ENCODE peak calls at places on chromosomes 2 and 18, in nine cellular contexts. One of them, this sample, is unnamed.

GRCh38 chr2:238104521-238105311 is 4.6 kb downstream of the ESPNL start:
- DNase-seq in NCI-H524: no peak
- DNase-seq in T-helper 1 cell: no peak
- DNase-seq in cardiac muscle cell: no peak
- DNase-seq in NCI-H1417 treated with DMSO at 0.1 percent for 48 hours: no peak
- DNase-seq in fibroblast of mammary gland: no peak
- DNase-seq in T-helper 9 cell: no peak
- DNase-seq in activated CD4-positive, alpha-beta T cell treated with anti-CD3 and anti-CD28 coated beads, Interleukin-2, amount 50 U/mL, for 1 hour: no peak
- DNase-seq in KG1: no peak
- DNase-seq in this sample: no peak

GRCh38 chr2:179952658-179953057 is 54.4 kb downstream of the CWC22 start:
- DNase-seq in NCI-H524: no peak
- DNase-seq in T-helper 1 cell: no peak
- DNase-seq in cardiac muscle cell: no peak
- DNase-seq in NCI-H1417 treated with DMSO at 0.1 percent for 48 hours: no peak
- DNase-seq in fibroblast of mammary gland: no peak
- DNase-seq in T-helper 9 cell: no peak
- DNase-seq in activated CD4-positive, alpha-beta T cell treated with anti-CD3 and anti-CD28 coated beads, Interleukin-2, amount 50 U/mL, for 1 hour: no peak
- DNase-seq in KG1: no peak
- DNase-seq in this sample: no peak

GRCh38 chr18:22783662-22784076 is 149.5 kb upstream of the RBBP8 start:
- DNase-seq in NCI-H524: no peak
- DNase-seq in T-helper 1 cell: no peak
- DNase-seq in cardiac muscle cell: no peak
- DNase-seq in NCI-H1417 treated with DMSO at 0.1 percent for 48 hours: no peak
- DNase-seq in fibroblast of mammary gland: no peak
- DNase-seq in T-helper 9 cell: no peak
- DNase-seq in activated CD4-positive, alpha-beta T cell treated with anti-CD3 and anti-CD28 coated beads, Interleukin-2, amount 50 U/mL, for 1 hour: no peak
- DNase-seq in KG1: no peak
- DNase-seq in this sample: no peak

GRCh38 chr2:57100436-57100835 is 916.6 kb downstream of the CCDC85A start:
- DNase-seq in NCI-H524: no peak
- DNase-seq in T-helper 1 cell: no peak
- DNase-seq in cardiac muscle cell: no peak
- DNase-seq in NCI-H1417 treated with DMSO at 0.1 percent for 48 hours: no peak
- DNase-seq in fibroblast of mammary gland: no peak
- DNase-seq in T-helper 9 cell: no peak
- DNase-seq in activated CD4-positive, alpha-beta T cell treated with anti-CD3 and anti-CD28 coated beads, Interleukin-2, amount 50 U/mL, for 1 hour: no peak
- DNase-seq in KG1: no peak
- DNase-seq in this sample: no peak

GRCh38 chr2:216548901-216549321 is 50.3 kb downstream of the RPL37A start:
- DNase-seq in NCI-H524: peak; percentile 52
- DNase-seq in T-helper 1 cell: no peak
- DNase-seq in cardiac muscle cell: no peak
- DNase-seq in NCI-H1417 treated with DMSO at 0.1 percent for 48 hours: no peak
- DNase-seq in fibroblast of mammary gland: peak; percentile 53
- DNase-seq in T-helper 9 cell: no peak
- DNase-seq in activated CD4-positive, alpha-beta T cell treated with anti-CD3 and anti-CD28 coated beads, Interleukin-2, amount 50 U/mL, for 1 hour: no peak
- DNase-seq in KG1: no peak
- DNase-seq in this sample: no peak

GRCh38 chr2:96158554-96158940 is 13.3 kb upstream of the DUSP2 start:
- DNase-seq in NCI-H524: no peak
- DNase-seq in T-helper 1 cell: no peak
- DNase-seq in cardiac muscle cell: no peak
- DNase-seq in NCI-H1417 treated with DMSO at 0.1 percent for 48 hours: no peak
- DNase-seq in fibroblast of mammary gland: no peak
- DNase-seq in T-helper 9 cell: no peak
- DNase-seq in activated CD4-positive, alpha-beta T cell treated with anti-CD3 and anti-CD28 coated beads, Interleukin-2, amount 50 U/mL, for 1 hour: no peak
- DNase-seq in KG1: no peak
- DNase-seq in this sample: no peak

GRCh38 chr18:45670281-45670962 is 53.6 kb upstream of the SLC14A1 start:
- DNase-seq in NCI-H524: peak; percentile 96
- DNase-seq in T-helper 1 cell: peak; percentile 27
- DNase-seq in cardiac muscle cell: no peak
- DNase-seq in NCI-H1417 treated with DMSO at 0.1 percent for 48 hours: no peak
- DNase-seq in fibroblast of mammary gland: peak; percentile 76
- DNase-seq in T-helper 9 cell: peak; percentile 31
- DNase-seq in activated CD4-positive, alpha-beta T cell treated with anti-CD3 and anti-CD28 coated beads, Interleukin-2, amount 50 U/mL, for 1 hour: peak; percentile 38
- DNase-seq in KG1: peak; percentile 29
- DNase-seq in this sample: no peak

GRCh38 chr2:177900091-177900490 is 172.5 kb downstream of the PDE11A start:
- DNase-seq in NCI-H524: no peak
- DNase-seq in T-helper 1 cell: no peak
- DNase-seq in cardiac muscle cell: no peak
- DNase-seq in NCI-H1417 treated with DMSO at 0.1 percent for 48 hours: no peak
- DNase-seq in fibroblast of mammary gland: no peak
- DNase-seq in T-helper 9 cell: no peak
- DNase-seq in activated CD4-positive, alpha-beta T cell treated with anti-CD3 and anti-CD28 coated beads, Interleukin-2, amount 50 U/mL, for 1 hour: no peak
- DNase-seq in KG1: no peak
- DNase-seq in this sample: no peak

GRCh38 chr2:200631287-200631686 is 45.5 kb downstream of the AOX1 start:
- DNase-seq in NCI-H524: no peak
- DNase-seq in T-helper 1 cell: no peak
- DNase-seq in cardiac muscle cell: no peak
- DNase-seq in NCI-H1417 treated with DMSO at 0.1 percent for 48 hours: no peak
- DNase-seq in fibroblast of mammary gland: no peak
- DNase-seq in T-helper 9 cell: no peak
- DNase-seq in activated CD4-positive, alpha-beta T cell treated with anti-CD3 and anti-CD28 coated beads, Interleukin-2, amount 50 U/mL, for 1 hour: no peak
- DNase-seq in KG1: no peak
- DNase-seq in this sample: no peak

GRCh38 chr2:40242315-40242714 is 209.6 kb downstream of the SLC8A1 start:
- DNase-seq in NCI-H524: no peak
- DNase-seq in T-helper 1 cell: no peak
- DNase-seq in cardiac muscle cell: no peak
- DNase-seq in NCI-H1417 treated with DMSO at 0.1 percent for 48 hours: peak; percentile 93
- DNase-seq in fibroblast of mammary gland: no peak
- DNase-seq in T-helper 9 cell: no peak
- DNase-seq in activated CD4-positive, alpha-beta T cell treated with anti-CD3 and anti-CD28 coated beads, Interleukin-2, amount 50 U/mL, for 1 hour: no peak
- DNase-seq in KG1: no peak
- DNase-seq in this sample: no peak

GRCh38 chr2:2664989-2665833 is 334.1 kb upstream of the MYT1L start:
- DNase-seq in NCI-H524: no peak
- DNase-seq in T-helper 1 cell: no peak
- DNase-seq in cardiac muscle cell: no peak
- DNase-seq in NCI-H1417 treated with DMSO at 0.1 percent for 48 hours: no peak
- DNase-seq in fibroblast of mammary gland: peak; percentile 50
- DNase-seq in T-helper 9 cell: no peak
- DNase-seq in activated CD4-positive, alpha-beta T cell treated with anti-CD3 and anti-CD28 coated beads, Interleukin-2, amount 50 U/mL, for 1 hour: no peak
- DNase-seq in KG1: no peak
- DNase-seq in this sample: no peak

GRCh38 chr2:218186355-218186766 is 19.6 kb upstream of the CXCR1 start:
- DNase-seq in NCI-H524: peak; percentile 45
- DNase-seq in T-helper 1 cell: peak; percentile 54
- DNase-seq in cardiac muscle cell: peak; percentile 79
- DNase-seq in NCI-H1417 treated with DMSO at 0.1 percent for 48 hours: no peak
- DNase-seq in fibroblast of mammary gland: peak; percentile 77
- DNase-seq in T-helper 9 cell: peak; percentile 54
- DNase-seq in activated CD4-positive, alpha-beta T cell treated with anti-CD3 and anti-CD28 coated beads, Interleukin-2, amount 50 U/mL, for 1 hour: peak; percentile 69
- DNase-seq in KG1: peak; percentile 72
- DNase-seq in this sample: peak; percentile 56

GRCh38 chr2:61512768-61513398 is 25.3 kb downstream of the XPO1 start:
- DNase-seq in NCI-H524: no peak
- DNase-seq in T-helper 1 cell: no peak
- DNase-seq in cardiac muscle cell: no peak
- DNase-seq in NCI-H1417 treated with DMSO at 0.1 percent for 48 hours: no peak
- DNase-seq in fibroblast of mammary gland: no peak
- DNase-seq in T-helper 9 cell: no peak
- DNase-seq in activated CD4-positive, alpha-beta T cell treated with anti-CD3 and anti-CD28 coated beads, Interleukin-2, amount 50 U/mL, for 1 hour: no peak
- DNase-seq in KG1: no peak
- DNase-seq in this sample: no peak

GRCh38 chr2:23629417-23630110 is 244.6 kb downstream of the KLHL29 start:
- DNase-seq in NCI-H524: no peak
- DNase-seq in T-helper 1 cell: no peak
- DNase-seq in cardiac muscle cell: no peak
- DNase-seq in NCI-H1417 treated with DMSO at 0.1 percent for 48 hours: no peak
- DNase-seq in fibroblast of mammary gland: no peak
- DNase-seq in T-helper 9 cell: no peak
- DNase-seq in activated CD4-positive, alpha-beta T cell treated with anti-CD3 and anti-CD28 coated beads, Interleukin-2, amount 50 U/mL, for 1 hour: no peak
- DNase-seq in KG1: no peak
- DNase-seq in this sample: no peak

GRCh38 chr2:68368657-68369339 is 3.7 kb downstream of the PLEK start:
- DNase-seq in NCI-H524: peak; percentile 46
- DNase-seq in T-helper 1 cell: no peak
- DNase-seq in cardiac muscle cell: no peak
- DNase-seq in NCI-H1417 treated with DMSO at 0.1 percent for 48 hours: no peak
- DNase-seq in fibroblast of mammary gland: peak; percentile 81
- DNase-seq in T-helper 9 cell: no peak
- DNase-seq in activated CD4-positive, alpha-beta T cell treated with anti-CD3 and anti-CD28 coated beads, Interleukin-2, amount 50 U/mL, for 1 hour: no peak
- DNase-seq in KG1: no peak
- DNase-seq in this sample: no peak

GRCh38 chr2:127584516-127585033 is 49.1 kb downstream of the MYO7B start:
- DNase-seq in NCI-H524: no peak
- DNase-seq in T-helper 1 cell: no peak
- DNase-seq in cardiac muscle cell: no peak
- DNase-seq in NCI-H1417 treated with DMSO at 0.1 percent for 48 hours: no peak
- DNase-seq in fibroblast of mammary gland: no peak
- DNase-seq in T-helper 9 cell: no peak
- DNase-seq in activated CD4-positive, alpha-beta T cell treated with anti-CD3 and anti-CD28 coated beads, Interleukin-2, amount 50 U/mL, for 1 hour: no peak
- DNase-seq in KG1: no peak
- DNase-seq in this sample: no peak

GRCh38 chr2:85162746-85163301 is 29.6 kb downstream of the TCF7L1 start:
- DNase-seq in NCI-H524: no peak
- DNase-seq in T-helper 1 cell: no peak
- DNase-seq in cardiac muscle cell: no peak
- DNase-seq in NCI-H1417 treated with DMSO at 0.1 percent for 48 hours: no peak
- DNase-seq in fibroblast of mammary gland: peak; percentile 88
- DNase-seq in T-helper 9 cell: no peak
- DNase-seq in activated CD4-positive, alpha-beta T cell treated with anti-CD3 and anti-CD28 coated beads, Interleukin-2, amount 50 U/mL, for 1 hour: no peak
- DNase-seq in KG1: no peak
- DNase-seq in this sample: no peak

GRCh38 chr2:208985644-208986043 is 438.2 kb upstream of the MAP2 start:
- DNase-seq in NCI-H524: peak; percentile 7
- DNase-seq in T-helper 1 cell: no peak
- DNase-seq in cardiac muscle cell: peak; percentile 2
- DNase-seq in NCI-H1417 treated with DMSO at 0.1 percent for 48 hours: no peak
- DNase-seq in fibroblast of mammary gland: no peak
- DNase-seq in T-helper 9 cell: no peak
- DNase-seq in activated CD4-positive, alpha-beta T cell treated with anti-CD3 and anti-CD28 coated beads, Interleukin-2, amount 50 U/mL, for 1 hour: no peak
- DNase-seq in KG1: no peak
- DNase-seq in this sample: no peak

GRCh38 chr2:26072925-26073768 is 39.3 kb downstream of the RAB10 start:
- DNase-seq in NCI-H524: no peak
- DNase-seq in T-helper 1 cell: no peak
- DNase-seq in cardiac muscle cell: no peak
- DNase-seq in NCI-H1417 treated with DMSO at 0.1 percent for 48 hours: no peak
- DNase-seq in fibroblast of mammary gland: peak; percentile 44
- DNase-seq in T-helper 9 cell: no peak
- DNase-seq in activated CD4-positive, alpha-beta T cell treated with anti-CD3 and anti-CD28 coated beads, Interleukin-2, amount 50 U/mL, for 1 hour: no peak
- DNase-seq in KG1: no peak
- DNase-seq in this sample: no peak

GRCh38 chr2:119482481-119483394 is 41.5 kb downstream of the SCTR start:
- DNase-seq in NCI-H524: no peak
- DNase-seq in T-helper 1 cell: no peak
- DNase-seq in cardiac muscle cell: no peak
- DNase-seq in NCI-H1417 treated with DMSO at 0.1 percent for 48 hours: no peak
- DNase-seq in fibroblast of mammary gland: no peak
- DNase-seq in T-helper 9 cell: no peak
- DNase-seq in activated CD4-positive, alpha-beta T cell treated with anti-CD3 and anti-CD28 coated beads, Interleukin-2, amount 50 U/mL, for 1 hour: no peak
- DNase-seq in KG1: no peak
- DNase-seq in this sample: no peak